ENCODE peak calls at places on chromosome 19, in seven cellular contexts. F, W, I, O, Q, Y and H are unnamed samples.

GRCh38 chr19:42176990-42177685 is 40.3 kb downstream of the DEDD2 start:
- DNase-seq in I (peak; percentile 73), Q (peak; percentile 58), W (peak; percentile 85), O (no peak), Y (peak; percentile 79), F (peak; percentile 90), H (peak; percentile 79)

GRCh38 chr19:54172413-54172763 is 572 bp downstream of the TMC4 start:
- DNase-seq in I (no peak), Q (no peak), F (peak; percentile 82), W (no peak), Y (no peak), O (no peak), H (no peak)

GRCh38 chr19:41192574-41193419 is at the start of gene CYP2S1:
- DNase-seq in I (no peak), W (peak; percentile 78), Y (peak; percentile 58), Q (peak; percentile 39), F (peak; percentile 71), O (no peak), H (no peak)

GRCh38 chr19:10724573-10725071 is 6.7 kb downstream of the DNM2 start:
- DNase-seq in O (no peak), W (no peak), Q (peak; percentile 40), F (no peak), I (no peak), Y (no peak), H (no peak)

GRCh38 chr19:45152504-45153338 is 8.1 kb downstream of the NKPD1 start:
- DNase-seq in Y (no peak), Q (peak; percentile 40), F (no peak), W (peak; percentile 75), O (no peak), I (peak; percentile 39), H (no peak)

GRCh38 chr19:48713041-48713863 is 6.3 kb downstream of the MAMSTR start:
- DNase-seq in Y (peak; percentile 34), Q (no peak), O (no peak), W (peak; percentile 59), F (no peak), I (no peak), H (no peak)

GRCh38 chr19:51687791-51688664 is 5.1 kb upstream of the SPACA6 start:
- DNase-seq in W (peak; percentile 64), I (peak; percentile 74), Y (peak; percentile 46), O (no peak), F (peak; percentile 54), Q (peak; percentile 56), H (no peak)

GRCh38 chr19:33468361-33469170 is 53.0 kb downstream of the PEPD start:
- DNase-seq in I (no peak), Y (no peak), W (no peak), F (no peak), Q (no peak), O (no peak), H (no peak)

GRCh38 chr19:46660008-46660517 is 919 bp downstream of the DACT3 start:
- DNase-seq in W (peak; percentile 38), O (no peak), F (no peak), Q (peak; percentile 25), Y (no peak), I (no peak), H (peak; percentile 26)

GRCh38 chr19:29629836-29630534 is 23.9 kb downstream of the POP4 start:
- DNase-seq in O (no peak), F (no peak), Q (no peak), W (no peak), I (no peak), Y (no peak), H (no peak)

GRCh38 chr19:4591296-4591695 is 31.8 kb upstream of the SEMA6B start:
- DNase-seq in Q (no peak), W (no peak), O (no peak), F (no peak), Y (no peak), I (no peak), H (no peak)

GRCh38 chr19:4587527-4587926 is 28.0 kb upstream of the SEMA6B start:
- DNase-seq in F (no peak), Q (no peak), I (no peak), Y (no peak), O (no peak), W (no peak), H (no peak)

GRCh38 chr19:4592445-4592844 is 33.0 kb upstream of the SEMA6B start:
- DNase-seq in F (no peak), Y (no peak), O (no peak), Q (no peak), I (no peak), W (no peak), H (no peak)

GRCh38 chr19:4590559-4590958 is 31.1 kb upstream of the SEMA6B start:
- DNase-seq in Y (no peak), O (no peak), F (no peak), I (no peak), W (no peak), Q (no peak), H (no peak)

DNA sequence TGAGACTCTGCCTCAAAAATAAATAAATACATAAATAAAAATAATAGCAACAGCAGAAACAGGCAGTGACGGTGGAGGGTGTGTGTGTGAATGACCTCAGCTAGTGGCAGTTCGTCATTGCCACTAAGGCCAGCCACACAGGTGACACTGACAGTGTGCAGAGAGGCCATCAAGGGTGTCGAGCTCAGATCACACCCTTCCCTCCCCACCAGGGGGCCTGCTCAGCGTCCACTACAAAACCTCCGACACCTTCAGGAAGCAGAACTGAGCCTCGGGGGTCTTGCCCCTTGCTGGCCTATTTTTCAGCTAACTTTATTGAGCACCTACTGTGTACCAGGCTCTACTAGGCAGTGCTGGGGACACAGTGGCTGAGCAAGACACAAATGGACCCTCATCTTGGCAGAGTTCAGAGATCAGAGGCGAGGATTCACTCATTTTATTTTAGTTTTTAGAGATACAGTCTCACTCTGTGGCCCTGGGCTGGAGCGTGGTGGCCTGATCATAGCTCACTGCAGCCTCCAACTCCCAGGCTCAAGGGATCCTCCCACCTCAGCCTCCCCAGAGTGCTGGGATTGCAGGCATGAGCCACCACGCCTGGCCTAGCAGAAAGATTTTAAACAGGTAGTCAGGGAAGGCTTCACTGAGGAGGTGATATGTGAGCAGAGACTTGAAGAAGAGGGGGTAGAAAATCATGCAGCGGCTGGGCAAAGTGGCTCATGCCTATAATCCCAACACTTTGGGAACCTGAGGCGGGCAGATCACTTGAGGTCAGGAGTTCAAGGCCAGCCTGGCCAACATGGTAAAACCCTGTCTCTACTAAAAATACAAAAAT is 30.3 kb upstream of the SEMA6B start:
- DNase-seq in Q (no peak), I (no peak), Y (peak; percentile 56), W (no peak), O (no peak), F (peak; percentile 48), H (peak; percentile 47)
- TF ChIP-seq CTCF in Q (peak; percentile 49), I (peak; percentile 41), Y (peak; percentile 53), W (no peak), O (peak; percentile 60), F (peak; percentile 28), H (peak; percentile 61)

GRCh38 chr19:5254944-5255343 is 85.7 kb downstream of the PTPRS start:
- DNase-seq in I (no peak), Q (no peak), W (no peak), O (no peak), F (no peak), Y (no peak), H (no peak)

GRCh38 chr19:5254543-5254942 is 86.1 kb downstream of the PTPRS start:
- DNase-seq in W (no peak), O (no peak), I (no peak), Y (no peak), F (no peak), Q (no peak), H (no peak)

GRCh38 chr19:5255602-5256231 is 84.9 kb downstream of the PTPRS start:
- DNase-seq in O (no peak), F (no peak), Y (no peak), W (no peak), Q (no peak), I (no peak), H (no peak)

GRCh38 chr19:5259750-5260149 is 80.9 kb downstream of the PTPRS start:
- DNase-seq in Q (no peak), F (no peak), Y (no peak), O (no peak), W (no peak), I (no peak), H (no peak)

DNA sequence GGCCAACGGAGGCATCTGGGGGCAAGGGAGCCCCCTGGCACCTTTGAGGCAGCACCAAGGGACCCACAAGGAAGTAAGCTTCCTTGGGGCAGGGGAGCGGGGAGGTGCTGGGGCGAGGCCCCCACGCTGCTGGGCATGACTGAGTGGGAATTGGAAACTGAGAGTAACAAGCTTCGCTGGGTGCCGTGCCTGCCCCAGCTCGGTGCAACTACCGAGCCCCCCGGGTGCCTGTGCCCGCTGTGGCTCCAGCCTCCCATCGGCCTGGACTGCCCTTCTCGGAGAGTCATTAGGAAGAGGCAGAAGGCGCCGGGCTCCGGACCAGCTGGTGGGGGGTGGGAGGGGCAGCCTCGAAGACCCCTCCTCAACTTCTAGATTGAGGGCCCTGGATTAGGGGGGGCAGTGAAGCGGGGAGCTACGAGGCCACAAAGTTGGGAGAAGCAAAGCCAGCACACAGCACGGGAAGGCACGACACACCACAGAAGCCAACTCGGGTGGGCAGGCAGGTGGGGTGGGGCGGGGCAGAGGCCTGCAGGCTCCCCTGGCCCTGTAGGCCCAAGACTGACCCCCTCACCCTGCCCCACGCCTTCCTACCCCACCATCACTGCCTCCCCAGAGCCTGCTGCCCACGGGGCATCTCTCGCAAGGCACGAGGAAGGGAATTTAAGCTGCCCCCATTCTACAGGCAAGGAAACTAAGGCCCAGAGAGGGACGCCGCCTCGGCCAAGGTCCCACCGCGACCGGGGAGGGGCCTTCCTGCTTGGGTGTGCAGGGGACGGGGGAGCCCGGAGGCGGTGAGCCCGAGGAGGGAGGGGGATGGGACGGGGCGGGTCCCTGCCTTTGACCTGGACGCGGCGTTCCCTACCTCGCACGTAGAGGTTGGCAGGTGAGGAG is 83.2 kb downstream of the PTPRS start:
- DNase-seq in I (no peak), F (no peak), W (no peak), Q (no peak), O (no peak), Y (no peak), H (no peak)
- TF ChIP-seq CTCF in I (no peak), F (no peak), W (no peak), Q (no peak), O (no peak), Y (no peak), H (no peak)

GRCh38 chr19:18488403-18488723 is 33.5 kb downstream of the ELL start:
- DNase-seq in F (peak; percentile 14), Q (peak; percentile 20), W (no peak), O (no peak), I (no peak), Y (no peak), H (no peak)
- TF ChIP-seq CTCF in F (no peak), Q (peak; percentile 45), W (no peak), O (peak; percentile 48), I (no peak), Y (peak; percentile 13), H (no peak)

GRCh38 chr19:1384085-1384462 is 367 bp downstream of the NDUFS7 start:
- DNase-seq in Q (no peak), I (no peak), O (no peak), F (no peak), W (no peak), Y (no peak), H (no peak)

GRCh38 chr19:1384478-1385110 is 887 bp downstream of the NDUFS7 start:
- DNase-seq in Q (no peak), I (no peak), W (no peak), F (no peak), Y (no peak), O (no peak), H (no peak)

GRCh38 chr19:1382250-1382649 is 1.5 kb upstream of the NDUFS7 start:
- DNase-seq in Y (no peak), I (no peak), Q (no peak), F (no peak), W (no peak), O (no peak), H (no peak)

GRCh38 chr19:1383014-1383310 is 745 bp upstream of the NDUFS7 start:
- DNase-seq in W (no peak), Q (no peak), F (no peak), O (peak; percentile 45), I (no peak), Y (no peak), H (no peak)

GRCh38 chr19:1383311-1384084 is at the start of gene NDUFS7:
- DNase-seq in I (peak; percentile 88), Y (peak; percentile 92), Q (peak; percentile 95), W (peak; percentile 87), O (peak; percentile 65), F (peak; percentile 88), H (peak; percentile 98)
- TF ChIP-seq CTCF in I (peak; percentile 14), Y (no peak), Q (peak; percentile 26), W (no peak), O (peak; percentile 3), F (no peak), H (peak; percentile 40)